ENCODE peak calls at places on chromosomes 16 and 17, in seven cellular contexts. One of them, this sample, is unnamed.

GRCh38 chr17:17406225-17406624 is 70.6 kb upstream of the MED9 start:
- DNase-seq in HFF-Myc: no peak
- DNase-seq in CD8-positive, alpha-beta memory T cell: no peak
- DNase-seq in A549: no peak
- DNase-seq in AG10803: no peak
- DNase-seq in transverse colon: no peak
- DNase-seq in esophagus muscularis mucosa: no peak
- DNase-seq in this sample: no peak

GRCh38 chr17:8015957-8016631 is 13.7 kb downstream of the GUCY2D start:
- DNase-seq in HFF-Myc: no peak
- DNase-seq in CD8-positive, alpha-beta memory T cell: no peak
- DNase-seq in A549: no peak
- DNase-seq in AG10803: no peak
- DNase-seq in transverse colon: peak
- DNase-seq in esophagus muscularis mucosa: no peak
- DNase-seq in this sample: no peak

GRCh38 chr16:29743827-29744531 is 1.8 kb downstream of the C16orf54 start:
- DNase-seq in HFF-Myc: no peak
- DNase-seq in CD8-positive, alpha-beta memory T cell: peak
- DNase-seq in A549: no peak
- DNase-seq in AG10803: no peak
- DNase-seq in transverse colon: peak
- DNase-seq in esophagus muscularis mucosa: no peak
- DNase-seq in this sample: no peak

GRCh38 chr17:27810211-27810901 is 10.0 kb upstream of the NOS2 start:
- DNase-seq in HFF-Myc: no peak
- DNase-seq in CD8-positive, alpha-beta memory T cell: no peak
- DNase-seq in A549: no peak
- DNase-seq in AG10803: no peak
- DNase-seq in transverse colon: no peak
- DNase-seq in esophagus muscularis mucosa: no peak
- DNase-seq in this sample: no peak

GRCh38 chr17:77890771-77891170 is 67.7 kb upstream of the TNRC6C start:
- DNase-seq in HFF-Myc: no peak
- DNase-seq in CD8-positive, alpha-beta memory T cell: no peak
- DNase-seq in A549: no peak
- DNase-seq in AG10803: no peak
- DNase-seq in transverse colon: no peak
- DNase-seq in esophagus muscularis mucosa: no peak
- DNase-seq in this sample: no peak

GRCh38 chr17:550776-551175 is 163.9 kb downstream of the VPS53 start:
- DNase-seq in HFF-Myc: no peak
- DNase-seq in CD8-positive, alpha-beta memory T cell: no peak
- DNase-seq in A549: no peak
- DNase-seq in AG10803: peak
- DNase-seq in transverse colon: no peak
- DNase-seq in esophagus muscularis mucosa: no peak
- DNase-seq in this sample: no peak

GRCh38 chr17:73551756-73552155 is 92.5 kb downstream of the SDK2 start:
- DNase-seq in HFF-Myc: no peak
- DNase-seq in CD8-positive, alpha-beta memory T cell: no peak
- DNase-seq in A549: no peak
- DNase-seq in AG10803: peak
- DNase-seq in transverse colon: no peak
- DNase-seq in esophagus muscularis mucosa: no peak
- DNase-seq in this sample: no peak

GRCh38 chr16:65196696-65197095 is 74.8 kb upstream of the CDH11 start:
- DNase-seq in HFF-Myc: no peak
- DNase-seq in CD8-positive, alpha-beta memory T cell: no peak
- DNase-seq in A549: no peak
- DNase-seq in AG10803: no peak
- DNase-seq in transverse colon: no peak
- DNase-seq in esophagus muscularis mucosa: no peak
- DNase-seq in this sample: no peak

GRCh38 chr17:65025288-65025687 is 31.3 kb downstream of the GNA13 start:
- DNase-seq in HFF-Myc: no peak
- DNase-seq in CD8-positive, alpha-beta memory T cell: no peak
- DNase-seq in A549: no peak
- DNase-seq in AG10803: no peak
- DNase-seq in transverse colon: no peak
- DNase-seq in esophagus muscularis mucosa: no peak
- DNase-seq in this sample: no peak

GRCh38 chr17:65020284-65020683 is 36.3 kb downstream of the GNA13 start:
- DNase-seq in HFF-Myc: peak
- DNase-seq in CD8-positive, alpha-beta memory T cell: no peak
- DNase-seq in A549: no peak
- DNase-seq in AG10803: peak
- DNase-seq in transverse colon: no peak
- DNase-seq in esophagus muscularis mucosa: no peak
- DNase-seq in this sample: peak

GRCh38 chr17:65023791-65024190 is 32.7 kb downstream of the GNA13 start:
- DNase-seq in HFF-Myc: peak
- DNase-seq in CD8-positive, alpha-beta memory T cell: no peak
- DNase-seq in A549: no peak
- DNase-seq in AG10803: no peak
- DNase-seq in transverse colon: no peak
- DNase-seq in esophagus muscularis mucosa: no peak
- DNase-seq in this sample: no peak

GRCh38 chr17:65022137-65022536 is 34.4 kb downstream of the GNA13 start:
- DNase-seq in HFF-Myc: no peak
- DNase-seq in CD8-positive, alpha-beta memory T cell: no peak
- DNase-seq in A549: no peak
- DNase-seq in AG10803: no peak
- DNase-seq in transverse colon: no peak
- DNase-seq in esophagus muscularis mucosa: no peak
- DNase-seq in this sample: no peak

DNA sequence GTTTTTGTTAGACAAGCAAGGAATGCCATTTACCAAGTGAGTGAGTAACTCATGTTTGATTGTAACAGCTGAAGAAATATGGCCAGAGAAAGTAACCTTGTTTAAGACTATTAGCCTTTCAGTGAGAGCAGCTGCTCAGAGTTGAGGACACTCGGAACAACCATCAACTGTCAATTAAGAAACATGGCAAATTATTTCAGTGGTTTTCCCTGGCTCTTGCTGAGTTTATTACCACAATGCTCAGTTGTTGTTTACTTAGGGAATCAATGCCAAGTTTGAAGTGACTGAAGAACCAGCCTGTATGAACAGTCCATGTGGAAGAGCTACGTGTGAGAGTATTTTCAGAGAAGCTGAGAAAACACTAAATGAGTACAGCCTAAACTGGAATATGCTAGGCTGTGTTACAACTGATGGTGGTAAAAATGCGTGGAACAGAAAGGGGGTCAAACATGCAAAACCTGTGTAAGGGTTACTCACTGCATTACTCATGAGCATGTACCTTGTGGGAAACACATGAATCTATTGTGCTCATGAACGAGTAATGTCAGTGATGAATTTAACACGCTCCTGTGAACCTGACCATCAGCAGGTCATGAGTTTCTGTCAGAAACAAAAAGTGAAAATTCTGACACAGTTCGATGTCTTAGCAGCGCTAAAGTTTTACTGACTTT is 33.7 kb downstream of the GNA13 start:
- DNase-seq in HFF-Myc: peak
- DNase-seq in CD8-positive, alpha-beta memory T cell: no peak
- DNase-seq in A549: peak
- DNase-seq in AG10803: peak
- DNase-seq in transverse colon: no peak
- DNase-seq in esophagus muscularis mucosa: no peak
- DNase-seq in this sample: peak
- H3K4me3 ChIP-seq in HFF-Myc: no peak
- H3K4me3 ChIP-seq in CD8-positive, alpha-beta memory T cell: no peak
- H3K4me3 ChIP-seq in A549: no peak
- H3K4me3 ChIP-seq in AG10803: no peak
- H3K4me3 ChIP-seq in transverse colon: no peak
- H3K4me3 ChIP-seq in esophagus muscularis mucosa: no peak
- H3K4me3 ChIP-seq in this sample: no peak

GRCh38 chr16:50679266-50679665 is 1.8 kb downstream of the SNX20 start:
- DNase-seq in HFF-Myc: no peak
- DNase-seq in CD8-positive, alpha-beta memory T cell: no peak
- DNase-seq in A549: no peak
- DNase-seq in AG10803: no peak
- DNase-seq in transverse colon: no peak
- DNase-seq in esophagus muscularis mucosa: no peak
- DNase-seq in this sample: no peak

GRCh38 chr16:50679676-50680555 is 1.2 kb downstream of the SNX20 start:
- DNase-seq in HFF-Myc: no peak
- DNase-seq in CD8-positive, alpha-beta memory T cell: no peak
- DNase-seq in A549: no peak
- DNase-seq in AG10803: no peak
- DNase-seq in transverse colon: no peak
- DNase-seq in esophagus muscularis mucosa: no peak
- DNase-seq in this sample: no peak

GRCh38 chr16:50680556-50680893 is 587 bp downstream of the SNX20 start:
- DNase-seq in HFF-Myc: no peak
- DNase-seq in CD8-positive, alpha-beta memory T cell: no peak
- DNase-seq in A549: no peak
- DNase-seq in AG10803: no peak
- DNase-seq in transverse colon: no peak
- DNase-seq in esophagus muscularis mucosa: no peak
- DNase-seq in this sample: no peak

GRCh38 chr16:50683689-50684374 is 2.7 kb upstream of the SNX20 start:
- DNase-seq in HFF-Myc: no peak
- DNase-seq in CD8-positive, alpha-beta memory T cell: no peak
- DNase-seq in A549: no peak
- DNase-seq in AG10803: no peak
- DNase-seq in transverse colon: peak
- DNase-seq in esophagus muscularis mucosa: no peak
- DNase-seq in this sample: no peak

DNA sequence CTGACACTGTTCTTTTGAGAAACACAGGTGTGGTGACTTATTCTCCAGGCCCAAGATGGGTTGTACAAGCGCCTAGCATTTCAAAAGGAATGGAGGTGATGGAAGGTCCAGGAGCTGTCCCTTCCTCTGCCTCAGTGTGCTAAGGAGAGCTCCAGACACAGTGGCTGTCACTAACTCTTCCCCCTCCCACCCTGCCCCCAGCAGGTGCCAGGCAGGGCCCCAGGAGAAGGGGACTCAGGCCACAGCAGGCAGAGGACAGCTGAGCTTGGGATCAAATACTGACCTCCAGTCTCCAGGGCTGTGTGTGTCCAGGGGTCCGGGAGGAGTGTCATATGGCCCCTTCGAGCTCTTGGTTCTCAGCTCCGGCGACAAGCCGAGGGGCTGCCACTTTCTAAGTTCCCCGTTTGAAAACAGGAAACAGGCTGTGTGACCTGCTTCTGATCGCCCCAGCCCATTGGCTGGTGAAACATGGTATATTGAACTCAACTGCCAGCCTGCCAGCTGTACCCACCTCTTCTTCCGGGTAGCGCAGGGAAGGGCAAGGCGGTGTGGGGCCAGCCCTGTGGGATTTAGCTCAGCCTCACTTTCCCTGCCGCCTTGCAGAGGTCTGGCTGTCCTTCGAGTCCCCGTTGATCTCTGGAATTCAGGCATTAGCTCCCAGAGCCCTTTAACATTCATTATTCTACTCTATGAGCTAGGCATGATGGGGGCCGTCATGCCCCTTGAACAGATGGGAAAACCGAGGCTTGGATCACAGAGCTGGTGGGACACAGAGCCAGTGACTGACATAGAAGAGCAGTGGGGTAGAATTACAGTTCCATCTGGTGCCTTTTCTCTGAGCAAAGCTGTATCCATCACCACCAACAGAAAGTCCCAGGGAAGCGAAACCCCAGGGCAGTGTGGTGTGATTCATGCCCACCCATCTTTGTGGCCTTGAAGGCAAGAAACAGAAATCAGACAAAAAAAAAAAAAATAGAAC is at the start of gene SNX20:
- DNase-seq in HFF-Myc: no peak
- DNase-seq in CD8-positive, alpha-beta memory T cell: peak
- DNase-seq in A549: no peak
- DNase-seq in AG10803: no peak
- DNase-seq in transverse colon: peak
- DNase-seq in esophagus muscularis mucosa: no peak
- DNase-seq in this sample: no peak
- H3K4me3 ChIP-seq in HFF-Myc: no peak
- H3K4me3 ChIP-seq in CD8-positive, alpha-beta memory T cell: peak
- H3K4me3 ChIP-seq in A549: no peak
- H3K4me3 ChIP-seq in AG10803: no peak
- H3K4me3 ChIP-seq in transverse colon: peak
- H3K4me3 ChIP-seq in esophagus muscularis mucosa: peak
- H3K4me3 ChIP-seq in this sample: no peak

DNA sequence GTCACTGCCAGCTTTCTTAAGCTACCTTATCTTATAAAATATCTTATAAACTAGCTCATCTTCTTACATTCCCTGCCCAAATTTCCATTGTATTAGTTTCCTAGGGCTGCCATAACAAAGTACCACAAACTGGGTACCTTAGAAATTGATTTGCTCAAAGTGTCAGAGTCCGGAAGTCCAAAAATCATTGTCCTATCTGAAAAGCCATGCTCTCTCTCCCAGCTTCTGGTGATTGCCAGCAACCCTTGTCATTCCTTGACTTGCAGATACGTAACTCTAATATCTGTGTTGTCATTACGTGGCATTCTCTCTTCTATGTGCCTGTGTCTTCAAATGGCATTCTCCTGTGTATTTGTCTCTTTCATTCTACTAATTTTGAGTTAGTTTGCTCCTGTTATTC is 2.3 kb upstream of the ABCA10 start:
- DNase-seq in HFF-Myc: no peak
- DNase-seq in CD8-positive, alpha-beta memory T cell: no peak
- DNase-seq in A549: no peak
- DNase-seq in AG10803: no peak
- DNase-seq in transverse colon: no peak
- DNase-seq in esophagus muscularis mucosa: no peak
- DNase-seq in this sample: no peak
- H3K4me3 ChIP-seq in HFF-Myc: no peak
- H3K4me3 ChIP-seq in CD8-positive, alpha-beta memory T cell: no peak
- H3K4me3 ChIP-seq in A549: no peak
- H3K4me3 ChIP-seq in AG10803: no peak
- H3K4me3 ChIP-seq in transverse colon: no peak
- H3K4me3 ChIP-seq in esophagus muscularis mucosa: no peak
- H3K4me3 ChIP-seq in this sample: no peak

GRCh38 chr17:80159984-80160383 is 9.8 kb upstream of the CARD14 start:
- DNase-seq in HFF-Myc: no peak
- DNase-seq in CD8-positive, alpha-beta memory T cell: no peak
- DNase-seq in A549: no peak
- DNase-seq in AG10803: no peak
- DNase-seq in transverse colon: no peak
- DNase-seq in esophagus muscularis mucosa: no peak
- DNase-seq in this sample: no peak

GRCh38 chr17:80163315-80163714 is 6.5 kb upstream of the CARD14 start:
- DNase-seq in HFF-Myc: no peak
- DNase-seq in CD8-positive, alpha-beta memory T cell: no peak
- DNase-seq in A549: no peak
- DNase-seq in AG10803: no peak
- DNase-seq in transverse colon: no peak
- DNase-seq in esophagus muscularis mucosa: no peak
- DNase-seq in this sample: no peak

GRCh38 chr17:80158846-80159245 is 11.0 kb upstream of the CARD14 start:
- DNase-seq in HFF-Myc: no peak
- DNase-seq in CD8-positive, alpha-beta memory T cell: no peak
- DNase-seq in A549: no peak
- DNase-seq in AG10803: no peak
- DNase-seq in transverse colon: no peak
- DNase-seq in esophagus muscularis mucosa: no peak
- DNase-seq in this sample: no peak

GRCh38 chr17:80164185-80164584 is 5.6 kb upstream of the CARD14 start:
- DNase-seq in HFF-Myc: no peak
- DNase-seq in CD8-positive, alpha-beta memory T cell: no peak
- DNase-seq in A549: no peak
- DNase-seq in AG10803: no peak
- DNase-seq in transverse colon: no peak
- DNase-seq in esophagus muscularis mucosa: no peak
- DNase-seq in this sample: no peak

DNA sequence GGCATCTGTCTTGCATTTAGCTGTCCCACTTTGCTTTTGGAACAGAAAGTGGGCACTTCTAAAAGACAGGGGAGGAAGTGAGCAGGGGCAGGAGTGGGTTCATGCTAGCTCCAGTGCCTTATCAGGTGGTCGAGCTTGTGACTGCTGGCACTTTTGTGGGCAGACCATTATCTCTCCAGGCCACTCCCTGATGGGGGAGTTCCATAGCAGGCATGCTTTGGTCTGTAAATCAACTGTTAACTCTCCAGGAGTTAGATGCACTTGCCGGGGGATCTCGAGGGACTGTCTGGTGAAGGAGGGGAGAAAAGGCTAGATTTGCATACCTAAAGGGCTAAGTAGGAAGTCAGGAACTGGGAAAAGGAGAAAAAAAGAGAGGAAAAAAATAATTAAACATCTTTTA is 9.3 kb upstream of the CARD14 start:
- DNase-seq in HFF-Myc: no peak
- DNase-seq in CD8-positive, alpha-beta memory T cell: no peak
- DNase-seq in A549: no peak
- DNase-seq in AG10803: no peak
- DNase-seq in transverse colon: no peak
- DNase-seq in esophagus muscularis mucosa: no peak
- DNase-seq in this sample: no peak
- H3K4me3 ChIP-seq in HFF-Myc: no peak
- H3K4me3 ChIP-seq in CD8-positive, alpha-beta memory T cell: no peak
- H3K4me3 ChIP-seq in A549: no peak
- H3K4me3 ChIP-seq in AG10803: no peak
- H3K4me3 ChIP-seq in transverse colon: no peak
- H3K4me3 ChIP-seq in esophagus muscularis mucosa: no peak
- H3K4me3 ChIP-seq in this sample: no peak

This sample was measured in PC-9.